ENCODE peak calls at places on chromosomes 16 and 17, in ten cellular contexts. Q is ureter, D is H7, A is osteocyte, W is Calu3, O is endodermal cell, C is caudate nucleus, M is WTC11, I is dermis blood vessel endothelial cell, X is hypothalamus. Y is an unnamed sample.

GRCh38 chr17:9529033-9529748 is 46.4 kb downstream of the STX8 start:
- DNase-seq in Q (no peak), D (peak), A (no peak), W (no peak), O (no peak), C (no peak), M (no peak), I (peak), X (no peak), Y (peak)

GRCh38 chr17:65487161-65487560 is 74.3 kb downstream of the AXIN2 start:
- DNase-seq in Q (no peak), D (no peak), A (no peak), W (no peak), O (no peak), C (no peak), M (no peak), I (no peak), X (no peak), Y (no peak)

GRCh38 chr16:23482778-23483177 is 27.5 kb downstream of the GGA2 start:
- DNase-seq in Q (no peak), D (no peak), A (no peak), W (no peak), O (no peak), C (no peak), M (no peak), I (no peak), X (no peak), Y (no peak)

GRCh38 chr16:56281256-56281805 is 90.0 kb downstream of the GNAO1 start:
- DNase-seq in Q (no peak), D (peak), A (no peak), W (no peak), O (peak), C (peak), M (peak), I (peak), X (no peak), Y (peak)

GRCh38 chr17:81209141-81209540 is 13.6 kb downstream of the CEP131 start:
- DNase-seq in Q (no peak), D (no peak), A (no peak), W (no peak), O (no peak), C (no peak), M (no peak), I (no peak), X (no peak), Y (no peak)

GRCh38 chr17:16923097-16923903 is 48.6 kb downstream of the TNFRSF13B start:
- DNase-seq in Q (peak), D (peak), A (no peak), W (no peak), O (peak), C (no peak), M (peak), I (no peak), X (no peak), Y (no peak)

GRCh38 chr17:7750321-7750821 is 32.8 kb downstream of the DNAH2 start:
- DNase-seq in Q (no peak), D (no peak), A (no peak), W (no peak), O (no peak), C (no peak), M (no peak), I (peak), X (no peak), Y (no peak)

GRCh38 chr17:79658811-79659207 is 48.0 kb upstream of the RBFOX3 start:
- DNase-seq in Q (peak), D (peak), A (peak), W (peak), O (peak), C (no peak), M (peak), I (peak), X (no peak), Y (peak)

GRCh38 chr16:2084688-2085625 is 37.2 kb downstream of the TSC2 start:
- DNase-seq in Q (no peak), D (peak), A (no peak), W (no peak), O (no peak), C (no peak), M (no peak), I (no peak), X (no peak), Y (no peak)

GRCh38 chr17:9676084-9676483 is 30.8 kb downstream of the USP43 start:
- DNase-seq in Q (no peak), D (no peak), A (no peak), W (peak), O (peak), C (no peak), M (no peak), I (no peak), X (no peak), Y (no peak)

GRCh38 chr17:59357929-59358328 is 26.5 kb downstream of the YPEL2 start:
- DNase-seq in Q (no peak), D (no peak), A (no peak), W (no peak), O (no peak), C (no peak), M (no peak), I (peak), X (no peak), Y (no peak)

GRCh38 chr17:80866050-80866793 is 125.4 kb upstream of the CHMP6 start:
- DNase-seq in Q (peak), D (peak), A (no peak), W (peak), O (peak), C (peak), M (peak), I (peak), X (peak), Y (peak)

GRCh38 chr16:66487580-66488235 is 60.6 kb downstream of the BEAN1 start:
- DNase-seq in Q (peak), D (no peak), A (peak), W (no peak), O (no peak), C (no peak), M (no peak), I (no peak), X (no peak), Y (no peak)

GRCh38 chr17:28744104-28744801 is 442 bp downstream of the TRAF4 start:
- DNase-seq in Q (no peak), D (peak), A (peak), W (peak), O (peak), C (no peak), M (peak), I (peak), X (no peak), Y (peak)

GRCh38 chr16:88705076-88705684 is 1.0 kb downstream of the RNF166 start:
- DNase-seq in Q (no peak), D (no peak), A (no peak), W (no peak), O (no peak), C (peak), M (no peak), I (peak), X (peak), Y (no peak)

GRCh38 chr17:12814718-12815117 is 25.4 kb downstream of the ARHGAP44 start:
- DNase-seq in Q (no peak), D (no peak), A (no peak), W (no peak), O (no peak), C (no peak), M (no peak), I (no peak), X (no peak), Y (no peak)

GRCh38 chr17:74959826-74960738 is 12.5 kb downstream of the HID1 start:
- DNase-seq in Q (no peak), D (peak), A (no peak), W (no peak), O (no peak), C (no peak), M (no peak), I (no peak), X (no peak), Y (no peak)

GRCh38 chr16:22284637-22285515 is 12.3 kb upstream of the POLR3E start:
- DNase-seq in Q (no peak), D (no peak), A (no peak), W (no peak), O (no peak), C (no peak), M (no peak), I (no peak), X (no peak), Y (no peak)

GRCh38 chr16:84096447-84097005 is 20.2 kb downstream of the MBTPS1 start:
- DNase-seq in Q (no peak), D (no peak), A (peak), W (no peak), O (no peak), C (no peak), M (no peak), I (no peak), X (no peak), Y (no peak)

GRCh38 chr16:79980650-79981521 is 380.3 kb upstream of the MAF start:
- DNase-seq in Q (no peak), D (no peak), A (no peak), W (peak), O (no peak), C (peak), M (no peak), I (no peak), X (peak), Y (no peak)

GRCh38 chr17:74012465-74012864 is 191.0 kb upstream of the RPL38 start:
- DNase-seq in Q (no peak), D (no peak), A (no peak), W (no peak), O (no peak), C (no peak), M (no peak), I (no peak), X (no peak), Y (no peak)

GRCh38 chr16:79810449-79811189 is 210.1 kb upstream of the MAF start:
- DNase-seq in Q (no peak), D (no peak), A (no peak), W (no peak), O (no peak), C (no peak), M (no peak), I (no peak), X (no peak), Y (no peak)

GRCh38 chr16:48583075-48584065 is 26.6 kb downstream of the N4BP1 start:
- DNase-seq in Q (no peak), D (no peak), A (no peak), W (no peak), O (no peak), C (no peak), M (no peak), I (no peak), X (no peak), Y (no peak)

GRCh38 chr16:28879261-28879840 is 1.1 kb downstream of the ATP2A1 start:
- DNase-seq in Q (no peak), D (no peak), A (no peak), W (no peak), O (peak), C (no peak), M (no peak), I (no peak), X (no peak), Y (no peak)

GRCh38 chr17:40553694-40554534 is 11.4 kb downstream of the CCR7 start:
- DNase-seq in Q (peak), D (peak), A (no peak), W (no peak), O (peak), C (peak), M (peak), I (no peak), X (peak), Y (peak)

GRCh38 chr16:10688291-10688690 is 6.4 kb downstream of the TEKT5 start:
- DNase-seq in Q (peak), D (no peak), A (no peak), W (peak), O (no peak), C (no peak), M (no peak), I (no peak), X (no peak), Y (no peak)

GRCh38 chr16:81636298-81636960 is 142.7 kb upstream of the PLCG2 start:
- DNase-seq in Q (no peak), D (no peak), A (no peak), W (no peak), O (no peak), C (no peak), M (no peak), I (no peak), X (no peak), Y (no peak)

GRCh38 chr16:47578573-47578972 is 117.4 kb downstream of the PHKB start:
- DNase-seq in Q (no peak), D (no peak), A (no peak), W (no peak), O (no peak), C (no peak), M (no peak), I (no peak), X (no peak), Y (no peak)

GRCh38 chr17:19019041-19019941 is 14.7 kb upstream of the FAM83G start:
- DNase-seq in Q (no peak), D (no peak), A (no peak), W (no peak), O (no peak), C (no peak), M (no peak), I (no peak), X (no peak), Y (no peak)

GRCh38 chr17:81097134-81097942 is 62.4 kb downstream of the BAIAP2 start:
- DNase-seq in Q (peak), D (peak), A (peak), W (peak), O (peak), C (peak), M (peak), I (peak), X (peak), Y (no peak)

GRCh38 chr17:1431631-1432104 is 24.4 kb downstream of the CRK start:
- DNase-seq in Q (no peak), D (no peak), A (no peak), W (no peak), O (no peak), C (no peak), M (no peak), I (no peak), X (no peak), Y (no peak)

GRCh38 chr17:80773243-80773991 is 218.2 kb upstream of the CHMP6 start:
- DNase-seq in Q (no peak), D (peak), A (no peak), W (no peak), O (peak), C (peak), M (no peak), I (no peak), X (peak), Y (no peak)

GRCh38 chr16:75591001-75591852 is 25.0 kb downstream of the GABARAPL2 start:
- DNase-seq in Q (no peak), D (no peak), A (no peak), W (no peak), O (no peak), C (no peak), M (no peak), I (peak), X (no peak), Y (no peak)

Y was measured in D341Med.